ENCODE peak calls at places on chromosome 11, in eight cellular contexts. A is C1 segment of cervical spinal cord; X is EH; D is activated naive CD4-positive, alpha-beta T cell; G is CD8-positive, alpha-beta memory T cell; H is RPMI7951; I is testis; M is anterior cingulate cortex. R is an unnamed sample.

GRCh38 chr11:103901656-103902055 is 134.8 kb upstream of the DDI1 start:
- DNase-seq in A (no peak), X (no peak), D (no peak), G (no peak), H (no peak), I (no peak), M (no peak), R (no peak)

GRCh38 chr11:122102426-122102825 is 13.6 kb downstream of the BLID start:
- DNase-seq in A (no peak), X (peak; percentile 69), D (no peak), G (no peak), H (no peak), I (no peak), M (no peak), R (no peak)

GRCh38 chr11:100857236-100858005 is 170.3 kb downstream of the ARHGAP42 start:
- DNase-seq in A (no peak), X (no peak), D (no peak), G (no peak), H (no peak), I (no peak), M (no peak), R (no peak)

GRCh38 chr11:66278396-66279091 is 569 bp downstream of the CNIH2 start:
- DNase-seq in A (no peak), X (peak; percentile 24), D (no peak), G (no peak), H (peak; percentile 65), I (no peak), M (no peak), R (no peak)

GRCh38 chr11:63619967-63620366 is 5.7 kb upstream of the PLAAT3 start:
- DNase-seq in A (no peak), X (no peak), D (no peak), G (no peak), H (no peak), I (no peak), M (no peak), R (no peak)

GRCh38 chr11:11243790-11244469 is 109.1 kb downstream of the CSNK2A3 start:
- DNase-seq in A (no peak), X (peak; percentile 29), D (no peak), G (peak; percentile 26), H (no peak), I (peak; percentile 52), M (no peak), R (peak; percentile 39)

GRCh38 chr11:68783216-68783821 is 32.0 kb upstream of the TESMIN start:
- DNase-seq in A (no peak), X (no peak), D (no peak), G (no peak), H (no peak), I (no peak), M (no peak), R (no peak)

GRCh38 chr11:117145393-117145761 is 1.3 kb downstream of the PAFAH1B2 start:
- DNase-seq in A (no peak), X (peak; percentile 54), D (no peak), G (no peak), H (peak; percentile 53), I (peak; percentile 48), M (no peak), R (no peak)

GRCh38 chr11:37858398-37858797 is 1260.4 kb upstream of the RAG2 start:
- DNase-seq in A (no peak), X (no peak), D (no peak), G (no peak), H (no peak), I (no peak), M (no peak), R (no peak)

GRCh38 chr11:11391796-11392195 is 38.7 kb upstream of the CSNK2A3 start:
- DNase-seq in A (no peak), X (peak; percentile 88), D (no peak), G (no peak), H (peak; percentile 90), I (no peak), M (no peak), R (no peak)

GRCh38 chr11:67507242-67507890 is 596 bp downstream of the CDK2AP2 start:
- DNase-seq in A (no peak), X (peak; percentile 82), D (no peak), G (no peak), H (peak; percentile 77), I (peak; percentile 79), M (peak; percentile 65), R (no peak)

GRCh38 chr11:65593518-65594414 is 1.8 kb downstream of the KCNK7 start:
- DNase-seq in A (no peak), X (peak; percentile 40), D (peak; percentile 50), G (no peak), H (no peak), I (peak; percentile 57), M (no peak), R (no peak)

GRCh38 chr11:64266339-64266738 is 15.0 kb downstream of the PLCB3 start:
- DNase-seq in A (no peak), X (peak; percentile 42), D (no peak), G (no peak), H (peak; percentile 84), I (no peak), M (no peak), R (no peak)

GRCh38 chr11:36053314-36053713 is 109.5 kb downstream of the LDLRAD3 start:
- DNase-seq in A (no peak), X (no peak), D (no peak), G (no peak), H (no peak), I (no peak), M (no peak), R (no peak)

GRCh38 chr11:13055200-13055599 is 46.1 kb downstream of the RASSF10 start:
- DNase-seq in A (no peak), X (no peak), D (no peak), G (no peak), H (no peak), I (no peak), M (no peak), R (no peak)

GRCh38 chr11:46047520-46047919 is 73.7 kb downstream of the PHF21A start:
- DNase-seq in A (no peak), X (peak; percentile 15), D (no peak), G (no peak), H (no peak), I (no peak), M (no peak), R (no peak)

GRCh38 chr11:103673773-103674172 is 362.7 kb upstream of the DDI1 start:
- DNase-seq in A (no peak), X (peak; percentile 74), D (no peak), G (no peak), H (no peak), I (no peak), M (no peak), R (no peak)

GRCh38 chr11:67119577-67120391 is 721 bp downstream of the KDM2A start:
- DNase-seq in A (no peak), X (peak; percentile 34), D (no peak), G (no peak), H (peak; percentile 15), I (peak; percentile 59), M (no peak), R (no peak)

GRCh38 chr11:88484873-88485621 is 147.5 kb upstream of the CTSC start:
- DNase-seq in A (no peak), X (peak; percentile 43), D (no peak), G (no peak), H (peak; percentile 61), I (peak; percentile 53), M (no peak), R (no peak)

GRCh38 chr11:67442504-67443398 is 525 bp downstream of the CORO1B start:
- DNase-seq in A (no peak), X (peak; percentile 23), D (no peak), G (no peak), H (no peak), I (no peak), M (no peak), R (no peak)

GRCh38 chr11:5291207-5291838 is 10.4 kb downstream of the OR51B4 start:
- DNase-seq in A (no peak), X (peak; percentile 48), D (no peak), G (no peak), H (peak; percentile 55), I (no peak), M (no peak), R (no peak)

GRCh38 chr11:2039198-2039759 is 41.6 kb upstream of the H19 start:
- DNase-seq in A (no peak), X (no peak), D (no peak), G (no peak), H (no peak), I (no peak), M (no peak), R (no peak)

GRCh38 chr11:2311456-2312201 is 9.8 kb downstream of the TSPAN32 start:
- DNase-seq in A (no peak), X (no peak), D (no peak), G (no peak), H (no peak), I (no peak), M (no peak), R (no peak)

GRCh38 chr11:64856382-64857227 is 12.2 kb upstream of the CDC42BPG start:
- DNase-seq in A (no peak), X (peak; percentile 90), D (no peak), G (peak; percentile 56), H (peak; percentile 98), I (no peak), M (no peak), R (no peak)

GRCh38 chr11:130806746-130807145 is 109.5 kb downstream of the SNX19 start:
- DNase-seq in A (no peak), X (no peak), D (no peak), G (no peak), H (no peak), I (no peak), M (no peak), R (no peak)

GRCh38 chr11:134584706-134585445 is 172.8 kb upstream of the B3GAT1 start:
- DNase-seq in A (no peak), X (no peak), D (no peak), G (no peak), H (no peak), I (peak; percentile 32), M (no peak), R (no peak)

GRCh38 chr11:116928845-116929244 is 91.4 kb upstream of the APOA1 start:
- DNase-seq in A (no peak), X (no peak), D (no peak), G (no peak), H (no peak), I (no peak), M (no peak), R (no peak)

GRCh38 chr11:69194956-69195355 is 39.2 kb downstream of the SMIM38 start:
- DNase-seq in A (no peak), X (no peak), D (no peak), G (no peak), H (no peak), I (no peak), M (no peak), R (no peak)

GRCh38 chr11:70158757-70159389 is 44.2 kb upstream of the FADD start:
- DNase-seq in A (no peak), X (no peak), D (no peak), G (no peak), H (no peak), I (no peak), M (no peak), R (no peak)

GRCh38 chr11:61477126-61477525 is 31.4 kb upstream of the LRRC10B start:
- DNase-seq in A (no peak), X (peak; percentile 39), D (no peak), G (no peak), H (no peak), I (peak; percentile 44), M (no peak), R (no peak)

GRCh38 chr11:134861490-134862107 is 449.6 kb upstream of the B3GAT1 start:
- DNase-seq in A (no peak), X (no peak), D (no peak), G (no peak), H (no peak), I (peak; percentile 36), M (no peak), R (no peak)

GRCh38 chr11:8826901-8827560 is 84.0 kb upstream of the AKIP1 start:
- DNase-seq in A (no peak), X (peak; percentile 39), D (no peak), G (no peak), H (no peak), I (peak; percentile 87), M (no peak), R (no peak)

GRCh38 chr11:36227044-36227443 is 62.2 kb downstream of the COMMD9 start:
- DNase-seq in A (no peak), X (no peak), D (no peak), G (no peak), H (no peak), I (no peak), M (no peak), R (no peak)

GRCh38 chr11:20156280-20156875 is 3.9 kb downstream of the DBX1 start:
- DNase-seq in A (no peak), X (no peak), D (peak; percentile 56), G (peak; percentile 29), H (no peak), I (peak; percentile 59), M (no peak), R (peak; percentile 25)